ENCODE peak calls at places on chromosome 15, in eight cellular contexts. One of them, this sample, is unnamed.

GRCh38 chr15:98440917-98441316 is 207.4 kb upstream of the IGF1R start:
- DNase-seq in GM23248: no peak
- DNase-seq in heart left ventricle: no peak
- DNase-seq in testis: no peak
- DNase-seq in neuronal stem cell: no peak
- DNase-seq in aorta: no peak
- DNase-seq in HepG2: no peak
- DNase-seq in substantia nigra: no peak
- DNase-seq in this sample: no peak

GRCh38 chr15:86555114-86555513 is 475.4 kb downstream of the AGBL1 start:
- DNase-seq in GM23248: no peak
- DNase-seq in heart left ventricle: no peak
- DNase-seq in testis: no peak
- DNase-seq in neuronal stem cell: no peak
- DNase-seq in aorta: no peak
- DNase-seq in HepG2: no peak
- DNase-seq in substantia nigra: no peak
- DNase-seq in this sample: no peak

GRCh38 chr15:81942157-81942556 is 103.7 kb downstream of the MEX3B start:
- DNase-seq in GM23248: no peak
- DNase-seq in heart left ventricle: no peak
- DNase-seq in testis: no peak
- DNase-seq in neuronal stem cell: no peak
- DNase-seq in aorta: no peak
- DNase-seq in HepG2: no peak
- DNase-seq in substantia nigra: no peak
- DNase-seq in this sample: no peak

GRCh38 chr15:77475898-77476297 is 55.2 kb downstream of the HMG20A start:
- DNase-seq in GM23248: no peak
- DNase-seq in heart left ventricle: no peak
- DNase-seq in testis: no peak
- DNase-seq in neuronal stem cell: no peak
- DNase-seq in aorta: no peak
- DNase-seq in HepG2: no peak
- DNase-seq in substantia nigra: no peak
- DNase-seq in this sample: no peak

GRCh38 chr15:33242165-33242564 is 47.7 kb upstream of the FMN1 start:
- DNase-seq in GM23248: peak
- DNase-seq in heart left ventricle: no peak
- DNase-seq in testis: no peak
- DNase-seq in neuronal stem cell: no peak
- DNase-seq in aorta: no peak
- DNase-seq in HepG2: peak
- DNase-seq in substantia nigra: no peak
- DNase-seq in this sample: no peak

GRCh38 chr15:75583689-75584088 is 4.6 kb upstream of the PTPN9 start:
- DNase-seq in GM23248: peak
- DNase-seq in heart left ventricle: no peak
- DNase-seq in testis: no peak
- DNase-seq in neuronal stem cell: no peak
- DNase-seq in aorta: peak
- DNase-seq in HepG2: no peak
- DNase-seq in substantia nigra: no peak
- DNase-seq in this sample: no peak

GRCh38 chr15:85312486-85312885 is 67.9 kb upstream of the AKAP13 start:
- DNase-seq in GM23248: peak
- DNase-seq in heart left ventricle: no peak
- DNase-seq in testis: no peak
- DNase-seq in neuronal stem cell: no peak
- DNase-seq in aorta: no peak
- DNase-seq in HepG2: peak
- DNase-seq in substantia nigra: no peak
- DNase-seq in this sample: no peak

GRCh38 chr15:81595752-81596151 is 221.7 kb upstream of the TMC3 start:
- DNase-seq in GM23248: no peak
- DNase-seq in heart left ventricle: no peak
- DNase-seq in testis: no peak
- DNase-seq in neuronal stem cell: no peak
- DNase-seq in aorta: no peak
- DNase-seq in HepG2: no peak
- DNase-seq in substantia nigra: no peak
- DNase-seq in this sample: no peak

GRCh38 chr15:42063122-42063848 is 31.1 kb downstream of the PLA2G4D start:
- DNase-seq in GM23248: no peak
- DNase-seq in heart left ventricle: no peak
- DNase-seq in testis: peak
- DNase-seq in neuronal stem cell: no peak
- DNase-seq in aorta: no peak
- DNase-seq in HepG2: no peak
- DNase-seq in substantia nigra: no peak
- DNase-seq in this sample: no peak

GRCh38 chr15:92502930-92503329 is 109.2 kb downstream of the ST8SIA2 start:
- DNase-seq in GM23248: no peak
- DNase-seq in heart left ventricle: no peak
- DNase-seq in testis: no peak
- DNase-seq in neuronal stem cell: no peak
- DNase-seq in aorta: no peak
- DNase-seq in HepG2: no peak
- DNase-seq in substantia nigra: no peak
- DNase-seq in this sample: no peak

GRCh38 chr15:27985099-27985498 is 114.0 kb downstream of the OCA2 start:
- DNase-seq in GM23248: no peak
- DNase-seq in heart left ventricle: no peak
- DNase-seq in testis: no peak
- DNase-seq in neuronal stem cell: no peak
- DNase-seq in aorta: no peak
- DNase-seq in HepG2: no peak
- DNase-seq in substantia nigra: no peak
- DNase-seq in this sample: no peak

GRCh38 chr15:96115642-96116041 is 214.9 kb upstream of the NR2F2 start:
- DNase-seq in GM23248: peak
- DNase-seq in heart left ventricle: no peak
- DNase-seq in testis: no peak
- DNase-seq in neuronal stem cell: no peak
- DNase-seq in aorta: no peak
- DNase-seq in HepG2: no peak
- DNase-seq in substantia nigra: no peak
- DNase-seq in this sample: no peak

GRCh38 chr15:101327147-101327740 is 32.2 kb upstream of the SNRPA1 start:
- DNase-seq in GM23248: no peak
- DNase-seq in heart left ventricle: no peak
- DNase-seq in testis: no peak
- DNase-seq in neuronal stem cell: no peak
- DNase-seq in aorta: no peak
- DNase-seq in HepG2: no peak
- DNase-seq in substantia nigra: no peak
- DNase-seq in this sample: no peak

GRCh38 chr15:98804057-98804380 is 155.7 kb downstream of the IGF1R start:
- DNase-seq in GM23248: peak
- DNase-seq in heart left ventricle: no peak
- DNase-seq in testis: no peak
- DNase-seq in neuronal stem cell: no peak
- DNase-seq in aorta: no peak
- DNase-seq in HepG2: no peak
- DNase-seq in substantia nigra: no peak
- DNase-seq in this sample: no peak

GRCh38 chr15:55389276-55389631 is 18.9 kb downstream of the CCPG1 start:
- DNase-seq in GM23248: peak
- DNase-seq in heart left ventricle: no peak
- DNase-seq in testis: no peak
- DNase-seq in neuronal stem cell: no peak
- DNase-seq in aorta: no peak
- DNase-seq in HepG2: no peak
- DNase-seq in substantia nigra: no peak
- DNase-seq in this sample: no peak

GRCh38 chr15:60582370-60583036 is 103.6 kb upstream of the ICE2 start:
- DNase-seq in GM23248: no peak
- DNase-seq in heart left ventricle: no peak
- DNase-seq in testis: no peak
- DNase-seq in neuronal stem cell: no peak
- DNase-seq in aorta: no peak
- DNase-seq in HepG2: peak
- DNase-seq in substantia nigra: no peak
- DNase-seq in this sample: peak

GRCh38 chr15:51731549-51732267 is 5.7 kb downstream of the LYSMD2 start:
- DNase-seq in GM23248: peak
- DNase-seq in heart left ventricle: peak
- DNase-seq in testis: no peak
- DNase-seq in neuronal stem cell: no peak
- DNase-seq in aorta: no peak
- DNase-seq in HepG2: no peak
- DNase-seq in substantia nigra: no peak
- DNase-seq in this sample: no peak
- H3K27ac ChIP-seq in GM23248: peak
- H3K27ac ChIP-seq in heart left ventricle: peak
- H3K27ac ChIP-seq in testis: peak
- H3K27ac ChIP-seq in neuronal stem cell: no peak
- H3K27ac ChIP-seq in aorta: peak
- H3K27ac ChIP-seq in HepG2: no peak
- H3K27ac ChIP-seq in substantia nigra: peak
- H3K27ac ChIP-seq in this sample: peak

GRCh38 chr15:45168286-45168685 is 19.5 kb downstream of the SHF start:
- DNase-seq in GM23248: no peak
- DNase-seq in heart left ventricle: no peak
- DNase-seq in testis: no peak
- DNase-seq in neuronal stem cell: no peak
- DNase-seq in aorta: no peak
- DNase-seq in HepG2: no peak
- DNase-seq in substantia nigra: no peak
- DNase-seq in this sample: no peak
- H3K27ac ChIP-seq in GM23248: no peak
- H3K27ac ChIP-seq in heart left ventricle: no peak
- H3K27ac ChIP-seq in testis: no peak
- H3K27ac ChIP-seq in neuronal stem cell: peak
- H3K27ac ChIP-seq in aorta: peak
- H3K27ac ChIP-seq in HepG2: no peak
- H3K27ac ChIP-seq in substantia nigra: peak
- H3K27ac ChIP-seq in this sample: no peak

DNA sequence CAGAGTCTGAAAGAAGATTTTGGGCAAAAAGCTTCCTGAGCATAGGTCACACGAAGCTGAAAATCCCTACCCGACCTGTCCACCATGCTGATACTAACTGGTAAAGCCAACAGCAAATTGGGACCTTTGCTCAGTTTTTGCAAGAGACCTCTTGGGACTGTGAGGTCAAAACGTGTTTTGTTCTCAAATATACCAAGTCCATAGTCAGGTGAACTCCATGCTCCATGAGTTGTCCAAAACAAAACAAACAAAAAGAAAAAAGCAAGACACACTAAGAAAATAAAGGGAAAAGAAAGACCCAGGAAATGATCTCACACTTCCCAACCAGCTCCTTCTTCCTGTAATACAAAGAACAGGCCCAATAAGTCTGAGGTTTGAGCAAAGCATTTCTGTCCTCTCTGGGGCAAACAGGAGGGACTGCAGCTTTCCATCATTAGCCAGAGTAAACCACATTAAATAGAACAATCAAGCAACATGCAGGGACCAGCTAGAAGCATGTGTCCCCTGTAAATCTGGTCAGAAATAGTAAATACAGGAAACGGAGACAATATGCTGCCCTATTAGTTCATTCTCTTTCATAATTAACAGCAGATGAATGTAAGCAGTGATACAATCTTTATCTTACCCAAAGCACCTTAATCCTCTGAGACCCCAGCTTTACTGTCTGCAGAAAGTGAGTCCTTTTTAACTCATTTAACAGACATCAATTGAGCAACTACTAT is 125.0 kb upstream of the LIPC start:
- DNase-seq in GM23248: peak
- DNase-seq in heart left ventricle: no peak
- DNase-seq in testis: no peak
- DNase-seq in neuronal stem cell: no peak
- DNase-seq in aorta: no peak
- DNase-seq in HepG2: peak
- DNase-seq in substantia nigra: no peak
- DNase-seq in this sample: no peak
- H3K27ac ChIP-seq in GM23248: peak
- H3K27ac ChIP-seq in heart left ventricle: no peak
- H3K27ac ChIP-seq in testis: no peak
- H3K27ac ChIP-seq in neuronal stem cell: peak
- H3K27ac ChIP-seq in aorta: no peak
- H3K27ac ChIP-seq in HepG2: peak
- H3K27ac ChIP-seq in substantia nigra: no peak
- H3K27ac ChIP-seq in this sample: no peak

GRCh38 chr15:70778258-70779076 is 15.1 kb upstream of the UACA start:
- DNase-seq in GM23248: peak
- DNase-seq in heart left ventricle: no peak
- DNase-seq in testis: no peak
- DNase-seq in neuronal stem cell: no peak
- DNase-seq in aorta: no peak
- DNase-seq in HepG2: no peak
- DNase-seq in substantia nigra: no peak
- DNase-seq in this sample: no peak

GRCh38 chr15:70781236-70781635 is 17.9 kb upstream of the UACA start:
- DNase-seq in GM23248: no peak
- DNase-seq in heart left ventricle: no peak
- DNase-seq in testis: no peak
- DNase-seq in neuronal stem cell: no peak
- DNase-seq in aorta: no peak
- DNase-seq in HepG2: no peak
- DNase-seq in substantia nigra: no peak
- DNase-seq in this sample: no peak

GRCh38 chr15:70775160-70775559 is 11.8 kb upstream of the UACA start:
- DNase-seq in GM23248: peak
- DNase-seq in heart left ventricle: no peak
- DNase-seq in testis: no peak
- DNase-seq in neuronal stem cell: no peak
- DNase-seq in aorta: no peak
- DNase-seq in HepG2: no peak
- DNase-seq in substantia nigra: no peak
- DNase-seq in this sample: no peak

GRCh38 chr15:70772402-70772801 is 9.0 kb upstream of the UACA start:
- DNase-seq in GM23248: peak
- DNase-seq in heart left ventricle: no peak
- DNase-seq in testis: no peak
- DNase-seq in neuronal stem cell: no peak
- DNase-seq in aorta: no peak
- DNase-seq in HepG2: no peak
- DNase-seq in substantia nigra: no peak
- DNase-seq in this sample: no peak

DNA sequence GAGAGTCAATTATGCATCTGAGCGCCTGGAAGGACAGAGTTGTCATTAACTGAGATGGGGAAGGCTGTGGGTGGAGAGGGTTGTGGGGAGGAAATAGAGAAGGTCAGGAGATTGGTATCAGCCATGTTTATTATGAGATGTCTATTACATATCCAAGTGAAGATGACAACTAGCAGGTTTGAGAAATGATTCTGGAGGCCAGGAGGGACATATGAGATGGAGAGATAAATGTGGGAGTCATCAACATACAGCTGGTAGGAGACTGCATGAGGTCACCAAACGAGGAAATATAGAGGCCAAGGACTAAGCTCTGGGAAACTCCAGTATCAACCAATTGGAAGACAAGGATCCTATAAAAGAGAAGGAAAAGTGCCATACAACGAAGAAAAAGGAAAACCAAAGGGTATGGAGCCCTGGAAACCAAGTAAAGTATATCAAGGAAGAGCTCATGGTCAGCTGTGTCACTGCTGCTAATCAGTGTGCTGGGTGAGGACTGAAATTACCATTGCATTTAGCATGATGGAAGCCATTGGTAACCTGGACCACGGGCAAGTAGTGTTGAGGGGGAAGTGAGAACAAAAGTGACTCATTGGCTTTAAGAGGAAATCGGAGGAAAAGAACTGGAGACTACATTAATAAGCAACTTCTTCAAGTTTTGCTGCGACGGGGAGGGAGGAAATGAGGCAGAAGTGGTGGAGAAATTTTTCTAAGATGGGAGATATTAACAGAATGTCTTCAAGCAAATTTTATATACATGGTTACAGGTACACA is 14.0 kb upstream of the UACA start:
- DNase-seq in GM23248: peak
- DNase-seq in heart left ventricle: no peak
- DNase-seq in testis: no peak
- DNase-seq in neuronal stem cell: no peak
- DNase-seq in aorta: no peak
- DNase-seq in HepG2: no peak
- DNase-seq in substantia nigra: no peak
- DNase-seq in this sample: no peak
- H3K27ac ChIP-seq in GM23248: peak
- H3K27ac ChIP-seq in heart left ventricle: no peak
- H3K27ac ChIP-seq in testis: no peak
- H3K27ac ChIP-seq in neuronal stem cell: no peak
- H3K27ac ChIP-seq in aorta: no peak
- H3K27ac ChIP-seq in HepG2: no peak
- H3K27ac ChIP-seq in substantia nigra: no peak
- H3K27ac ChIP-seq in this sample: no peak

This sample was measured in effector memory CD4-positive, alpha-beta T cell.